ENCODE peak calls at places on chromosomes 7 and 10, in seven cellular contexts. One of them, this sample, is unnamed.

GRCh38 chr7:151424799-151425198 is 15.0 kb upstream of the WDR86 start:
- DNase-seq in left ventricle myocardium inferior: no peak
- DNase-seq in HCT116: no peak
- DNase-seq in AG04450: no peak
- DNase-seq in HepG2: no peak
- DNase-seq in neural progenitor cell: no peak
- DNase-seq in Karpas-422: no peak
- DNase-seq in this sample: no peak

GRCh38 chr7:1062296-1063294 is 18.2 kb downstream of the GPR146 start:
- DNase-seq in HCT116: no peak
- DNase-seq in AG04450: no peak
- DNase-seq in neural progenitor cell: no peak
- DNase-seq in HepG2: no peak
- DNase-seq in Karpas-422: peak; percentile 57
- DNase-seq in left ventricle myocardium inferior: no peak
- DNase-seq in this sample: no peak

GRCh38 chr10:112137381-112137987 is 46.1 kb downstream of the GPAM start:
- DNase-seq in AG04450: peak; percentile 16
- DNase-seq in left ventricle myocardium inferior: peak; percentile 56
- DNase-seq in HepG2: peak; percentile 42
- DNase-seq in Karpas-422: peak; percentile 85
- DNase-seq in neural progenitor cell: peak; percentile 89
- DNase-seq in HCT116: peak; percentile 59
- DNase-seq in this sample: no peak

GRCh38 chr7:116715087-116715486 is 43.1 kb downstream of the MET start:
- DNase-seq in neural progenitor cell: no peak
- DNase-seq in AG04450: no peak
- DNase-seq in HepG2: no peak
- DNase-seq in Karpas-422: no peak
- DNase-seq in HCT116: no peak
- DNase-seq in left ventricle myocardium inferior: no peak
- DNase-seq in this sample: no peak

GRCh38 chr10:121654021-121654545 is 55.8 kb upstream of the FGFR2 start:
- DNase-seq in AG04450: no peak
- DNase-seq in left ventricle myocardium inferior: no peak
- DNase-seq in neural progenitor cell: no peak
- DNase-seq in HepG2: no peak
- DNase-seq in HCT116: no peak
- DNase-seq in Karpas-422: no peak
- DNase-seq in this sample: no peak

GRCh38 chr7:132076301-132077049 is 499.8 kb downstream of the PLXNA4 start:
- DNase-seq in left ventricle myocardium inferior: no peak
- DNase-seq in neural progenitor cell: no peak
- DNase-seq in Karpas-422: no peak
- DNase-seq in HCT116: no peak
- DNase-seq in HepG2: no peak
- DNase-seq in AG04450: no peak
- DNase-seq in this sample: no peak

GRCh38 chr10:17453377-17454091 is 861 bp downstream of the ST8SIA6 start:
- DNase-seq in left ventricle myocardium inferior: peak; percentile 28
- DNase-seq in neural progenitor cell: peak; percentile 86
- DNase-seq in Karpas-422: no peak
- DNase-seq in AG04450: no peak
- DNase-seq in HepG2: no peak
- DNase-seq in HCT116: no peak
- DNase-seq in this sample: no peak

GRCh38 chr7:155374276-155375252 is 76.9 kb downstream of the INSIG1 start:
- DNase-seq in left ventricle myocardium inferior: no peak
- DNase-seq in Karpas-422: no peak
- DNase-seq in HCT116: no peak
- DNase-seq in AG04450: no peak
- DNase-seq in HepG2: no peak
- DNase-seq in neural progenitor cell: peak; percentile 63
- DNase-seq in this sample: no peak

GRCh38 chr7:149625947-149626392 is 128.4 kb upstream of the ZNF746 start:
- DNase-seq in HepG2: no peak
- DNase-seq in Karpas-422: no peak
- DNase-seq in neural progenitor cell: no peak
- DNase-seq in HCT116: no peak
- DNase-seq in left ventricle myocardium inferior: no peak
- DNase-seq in AG04450: no peak
- DNase-seq in this sample: peak; percentile 56

GRCh38 chr7:7861211-7861633 is 107.4 kb upstream of the GLCCI1 start:
- DNase-seq in Karpas-422: no peak
- DNase-seq in HCT116: peak; percentile 7
- DNase-seq in AG04450: peak; percentile 63
- DNase-seq in neural progenitor cell: no peak
- DNase-seq in HepG2: peak; percentile 49
- DNase-seq in left ventricle myocardium inferior: no peak
- DNase-seq in this sample: no peak

GRCh38 chr10:109852004-109852717 is 71.2 kb downstream of the XPNPEP1 start:
- DNase-seq in HepG2: peak; percentile 50
- DNase-seq in HCT116: peak; percentile 66
- DNase-seq in AG04450: peak; percentile 15
- DNase-seq in neural progenitor cell: peak; percentile 88
- DNase-seq in left ventricle myocardium inferior: peak; percentile 73
- DNase-seq in Karpas-422: peak; percentile 88
- DNase-seq in this sample: peak; percentile 26

GRCh38 chr7:100835903-100836811 is 8.8 kb upstream of the EPHB4 start:
- DNase-seq in left ventricle myocardium inferior: peak; percentile 64
- DNase-seq in HepG2: no peak
- DNase-seq in Karpas-422: no peak
- DNase-seq in HCT116: no peak
- DNase-seq in neural progenitor cell: peak; percentile 94
- DNase-seq in AG04450: no peak
- DNase-seq in this sample: no peak

GRCh38 chr10:5963071-5963470 is 14.3 kb downstream of the IL15RA start:
- DNase-seq in Karpas-422: no peak
- DNase-seq in AG04450: no peak
- DNase-seq in HCT116: no peak
- DNase-seq in neural progenitor cell: no peak
- DNase-seq in HepG2: no peak
- DNase-seq in left ventricle myocardium inferior: no peak
- DNase-seq in this sample: no peak

GRCh38 chr7:73770002-73770859 is at the start of gene CLDN3:
- DNase-seq in neural progenitor cell: peak; percentile 88
- DNase-seq in AG04450: no peak
- DNase-seq in HepG2: no peak
- DNase-seq in left ventricle myocardium inferior: no peak
- DNase-seq in Karpas-422: no peak
- DNase-seq in HCT116: peak; percentile 73
- DNase-seq in this sample: no peak

GRCh38 chr7:110612680-110613079 is 478.2 kb upstream of the LRRN3 start:
- DNase-seq in left ventricle myocardium inferior: no peak
- DNase-seq in neural progenitor cell: no peak
- DNase-seq in HCT116: no peak
- DNase-seq in HepG2: no peak
- DNase-seq in Karpas-422: no peak
- DNase-seq in AG04450: no peak
- DNase-seq in this sample: no peak

GRCh38 chr7:44065431-44066110 is at the start of gene PGAM2:
- DNase-seq in left ventricle myocardium inferior: peak; percentile 87
- DNase-seq in AG04450: no peak
- DNase-seq in HepG2: no peak
- DNase-seq in Karpas-422: peak; percentile 77
- DNase-seq in neural progenitor cell: peak; percentile 82
- DNase-seq in HCT116: no peak
- DNase-seq in this sample: no peak

GRCh38 chr10:78267598-78267997 is 233.9 kb downstream of the RPS24 start:
- DNase-seq in AG04450: no peak
- DNase-seq in neural progenitor cell: no peak
- DNase-seq in Karpas-422: no peak
- DNase-seq in HCT116: no peak
- DNase-seq in HepG2: no peak
- DNase-seq in left ventricle myocardium inferior: no peak
- DNase-seq in this sample: no peak

GRCh38 chr7:133481676-133482075 is 228.8 kb downstream of the EXOC4 start:
- DNase-seq in Karpas-422: no peak
- DNase-seq in HepG2: no peak
- DNase-seq in neural progenitor cell: no peak
- DNase-seq in AG04450: peak; percentile 24
- DNase-seq in left ventricle myocardium inferior: no peak
- DNase-seq in HCT116: no peak
- DNase-seq in this sample: no peak

GRCh38 chr10:91380873-91381561 is 29.1 kb upstream of the HECTD2 start:
- DNase-seq in Karpas-422: no peak
- DNase-seq in neural progenitor cell: peak; percentile 49
- DNase-seq in left ventricle myocardium inferior: no peak
- DNase-seq in HepG2: no peak
- DNase-seq in AG04450: no peak
- DNase-seq in HCT116: no peak
- DNase-seq in this sample: no peak

GRCh38 chr10:92052088-92052487 is 128.5 kb downstream of the BTAF1 start:
- DNase-seq in HepG2: no peak
- DNase-seq in HCT116: no peak
- DNase-seq in Karpas-422: no peak
- DNase-seq in AG04450: no peak
- DNase-seq in left ventricle myocardium inferior: peak; percentile 81
- DNase-seq in neural progenitor cell: no peak
- DNase-seq in this sample: no peak

DNA sequence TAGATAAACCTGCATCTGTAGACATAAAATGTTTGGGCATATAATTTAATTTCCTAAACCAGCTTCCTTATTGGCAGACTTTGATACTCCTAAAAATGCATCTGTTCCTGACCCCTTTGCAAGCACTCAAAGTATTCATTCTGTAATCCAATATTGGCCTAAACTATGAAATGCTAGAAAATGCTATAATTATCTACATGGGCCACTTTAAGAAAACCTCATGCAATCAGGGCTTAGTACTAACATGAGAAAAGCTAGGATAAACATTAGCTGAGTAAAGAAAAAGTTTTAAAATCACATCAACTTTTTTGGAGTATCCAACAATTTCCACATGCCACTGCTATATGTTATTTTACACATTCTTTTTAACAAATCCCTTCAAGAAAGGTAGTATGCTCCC is 57.2 kb downstream of the PARD3 start:
- DNase-seq in neural progenitor cell: no peak
- DNase-seq in left ventricle myocardium inferior: no peak
- DNase-seq in HCT116: no peak
- DNase-seq in AG04450: no peak
- DNase-seq in HepG2: no peak
- DNase-seq in Karpas-422: no peak
- DNase-seq in this sample: no peak
- H3K4me3 ChIP-seq in neural progenitor cell: no peak overlapping the region
- H3K4me3 ChIP-seq in left ventricle myocardium inferior: no peak overlapping the region
- H3K4me3 ChIP-seq in HCT116: peak overlapping the region; percentile 36
- H3K4me3 ChIP-seq in AG04450: no peak overlapping the region
- H3K4me3 ChIP-seq in HepG2: no peak overlapping the region
- H3K4me3 ChIP-seq in Karpas-422: no peak overlapping the region
- H3K4me3 ChIP-seq in this sample: no peak overlapping the region

GRCh38 chr7:14747701-14748100 is 154.8 kb downstream of the DGKB start:
- DNase-seq in HepG2: no peak
- DNase-seq in neural progenitor cell: no peak
- DNase-seq in AG04450: no peak
- DNase-seq in left ventricle myocardium inferior: no peak
- DNase-seq in Karpas-422: no peak
- DNase-seq in HCT116: no peak
- DNase-seq in this sample: no peak
- H3K4me3 ChIP-seq in HepG2: no peak overlapping the region
- H3K4me3 ChIP-seq in neural progenitor cell: no peak overlapping the region
- H3K4me3 ChIP-seq in AG04450: no peak overlapping the region
- H3K4me3 ChIP-seq in left ventricle myocardium inferior: no peak overlapping the region
- H3K4me3 ChIP-seq in Karpas-422: no peak overlapping the region
- H3K4me3 ChIP-seq in HCT116: no peak overlapping the region
- H3K4me3 ChIP-seq in this sample: no peak overlapping the region

DNA sequence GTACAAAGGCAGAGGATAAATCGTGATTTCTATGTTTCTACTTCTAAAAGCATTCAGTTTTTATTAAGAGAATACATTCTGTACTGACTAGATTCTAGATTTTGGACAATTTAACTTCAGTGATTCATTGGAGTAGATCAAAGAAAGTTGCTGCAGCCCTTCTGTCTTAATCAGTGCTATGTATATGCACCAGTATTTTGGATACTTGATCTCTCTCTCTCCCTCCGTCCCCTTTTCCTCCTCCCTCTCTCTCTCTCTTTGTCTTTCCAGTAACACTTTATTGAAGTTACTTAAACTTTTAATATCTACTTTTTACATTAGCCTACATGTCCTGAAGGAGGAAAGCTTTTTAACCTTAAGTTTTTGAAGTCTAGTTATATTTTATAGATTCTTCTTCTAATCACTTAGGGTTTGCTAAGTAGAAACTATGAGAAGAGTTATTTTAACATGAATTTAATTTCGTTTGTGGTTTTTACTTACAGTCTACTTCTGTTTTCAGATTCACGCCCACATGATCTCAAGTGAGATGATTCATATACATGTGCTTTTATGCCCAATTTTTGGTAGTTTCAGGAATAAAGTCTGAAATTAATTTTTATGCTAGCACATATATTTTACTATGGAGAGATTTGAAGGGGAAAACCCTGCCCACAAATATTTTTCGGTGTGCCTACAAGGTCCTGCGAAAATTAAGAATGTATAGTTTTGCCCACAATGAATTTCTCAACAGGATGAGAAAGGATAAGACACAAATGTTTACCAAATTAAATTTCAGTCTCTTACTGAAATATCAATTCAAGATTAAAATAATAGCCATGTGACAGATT is 9.1 kb downstream of the MDFIC start:
- DNase-seq in AG04450: no peak
- DNase-seq in HepG2: no peak
- DNase-seq in left ventricle myocardium inferior: no peak
- DNase-seq in HCT116: no peak
- DNase-seq in Karpas-422: no peak
- DNase-seq in neural progenitor cell: no peak
- DNase-seq in this sample: peak; percentile 73
- H3K4me3 ChIP-seq in AG04450: no peak overlapping the region
- H3K4me3 ChIP-seq in HepG2: no peak overlapping the region
- H3K4me3 ChIP-seq in left ventricle myocardium inferior: no peak overlapping the region
- H3K4me3 ChIP-seq in HCT116: no peak overlapping the region
- H3K4me3 ChIP-seq in Karpas-422: no peak overlapping the region
- H3K4me3 ChIP-seq in neural progenitor cell: no peak overlapping the region
- H3K4me3 ChIP-seq in this sample: peak overlapping the region; percentile 64

GRCh38 chr10:117163061-117163953 is 25.2 kb upstream of the VAX1 start:
- DNase-seq in HCT116: no peak
- DNase-seq in HepG2: no peak
- DNase-seq in left ventricle myocardium inferior: no peak
- DNase-seq in neural progenitor cell: peak; percentile 89
- DNase-seq in AG04450: no peak
- DNase-seq in Karpas-422: no peak
- DNase-seq in this sample: no peak
- H3K4me3 ChIP-seq in HCT116: no peak overlapping the region
- H3K4me3 ChIP-seq in HepG2: peak overlapping the region; percentile 50
- H3K4me3 ChIP-seq in left ventricle myocardium inferior: peak overlapping the region; percentile 45
- H3K4me3 ChIP-seq in neural progenitor cell: peak overlapping the region; percentile 60
- H3K4me3 ChIP-seq in AG04450: no peak overlapping the region
- H3K4me3 ChIP-seq in Karpas-422: no peak overlapping the region
- H3K4me3 ChIP-seq in this sample: no peak overlapping the region

This sample was measured in SK-N-MC.